ENCODE peak calls at places on chromosomes 13 and 19, in six cellular contexts. A is GM23248, G is GM23338, F is PC-3, K is MM.1S, V is neural progenitor cell. P is an unnamed sample.

GRCh38 chr13:109175666-109176065 is 546.3 kb downstream of the MYO16 start:
- DNase-seq in A (no peak), G (no peak), F (no peak), K (no peak), V (no peak), P (no peak)

GRCh38 chr13:59880468-59880867 is 283.3 kb downstream of the DIAPH3 start:
- DNase-seq in A (peak; percentile 61), G (no peak), F (peak; percentile 21), K (no peak), V (no peak), P (no peak)

GRCh38 chr13:33164331-33164730 is 121.2 kb downstream of the STARD13 start:
- DNase-seq in A (no peak), G (no peak), F (no peak), K (no peak), V (no peak), P (no peak)

GRCh38 chr13:79621449-79621848 is 140.5 kb downstream of the NDFIP2 start:
- DNase-seq in A (no peak), G (no peak), F (no peak), K (peak; percentile 65), V (no peak), P (no peak)

GRCh38 chr13:113357529-113357928 is 6.4 kb downstream of the GRTP1 start:
- DNase-seq in A (peak; percentile 88), G (no peak), F (peak; percentile 46), K (no peak), V (no peak), P (no peak)

GRCh38 chr19:48539503-48540096 is 12.4 kb upstream of the SULT2B1 start:
- DNase-seq in A (peak; percentile 84), G (no peak), F (peak; percentile 84), K (no peak), V (no peak), P (peak; percentile 68)

GRCh38 chr19:49433240-49433901 is 8.0 kb downstream of the SLC17A7 start:
- DNase-seq in A (no peak), G (no peak), F (no peak), K (no peak), V (no peak), P (no peak)

GRCh38 chr19:48353682-48354081 is 10.1 kb downstream of the TMEM143 start:
- DNase-seq in A (peak; percentile 40), G (no peak), F (peak; percentile 12), K (no peak), V (no peak), P (no peak)

DNA sequence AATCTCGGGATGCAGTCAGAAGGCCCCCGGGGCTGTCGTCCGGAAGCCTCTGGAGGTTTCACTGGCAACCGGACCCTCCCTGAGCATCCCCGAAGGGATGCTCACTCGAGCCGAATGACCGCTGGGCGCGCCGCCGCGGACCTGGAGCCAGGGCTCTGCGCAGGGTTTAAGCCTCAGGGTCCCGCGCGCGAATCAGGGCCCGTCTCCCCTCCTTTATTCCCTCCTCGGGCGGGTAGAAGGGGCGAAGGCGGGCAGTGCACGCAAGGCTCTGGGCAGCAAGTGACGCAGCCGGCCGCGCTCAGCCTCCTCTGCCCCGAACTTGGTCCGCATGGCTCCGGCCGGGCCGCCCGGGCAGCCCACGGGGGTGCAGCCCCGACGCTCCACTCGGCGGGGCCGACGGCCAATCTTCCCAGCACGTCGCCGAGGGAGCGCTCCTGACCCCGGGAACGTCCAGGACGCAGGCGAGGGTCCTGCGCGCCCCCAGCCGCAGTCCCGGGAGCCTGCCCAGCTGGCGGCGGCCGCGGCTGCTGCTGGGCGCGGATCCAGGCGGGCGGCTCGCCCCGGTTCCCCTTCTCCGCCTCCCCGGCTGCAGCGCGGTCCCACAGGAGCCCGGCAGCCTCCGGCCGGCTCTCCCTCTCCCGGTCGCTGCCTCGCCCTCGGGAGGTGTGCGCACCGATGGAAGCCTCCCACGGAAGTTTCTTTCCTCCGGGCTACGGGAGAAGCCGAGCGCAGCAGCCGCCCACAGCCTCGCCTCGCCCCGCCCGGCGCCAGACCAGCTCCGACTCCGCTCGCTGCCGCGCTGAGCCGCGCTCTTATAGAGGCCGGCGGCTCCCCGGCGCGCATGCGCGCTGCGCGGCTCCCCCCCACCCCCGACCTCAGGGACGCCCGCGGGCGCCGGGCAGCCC is at the start of gene SHISA2:
- DNase-seq in A (peak; percentile 68), G (peak; percentile 82), F (peak; percentile 52), K (peak; percentile 56), V (peak; percentile 93), P (peak; percentile 77)
- TF ChIP-seq EZH2 in A (no peak), G (peak; percentile 38), F (no peak), K (no peak), V (no peak), P (no peak)

DNA sequence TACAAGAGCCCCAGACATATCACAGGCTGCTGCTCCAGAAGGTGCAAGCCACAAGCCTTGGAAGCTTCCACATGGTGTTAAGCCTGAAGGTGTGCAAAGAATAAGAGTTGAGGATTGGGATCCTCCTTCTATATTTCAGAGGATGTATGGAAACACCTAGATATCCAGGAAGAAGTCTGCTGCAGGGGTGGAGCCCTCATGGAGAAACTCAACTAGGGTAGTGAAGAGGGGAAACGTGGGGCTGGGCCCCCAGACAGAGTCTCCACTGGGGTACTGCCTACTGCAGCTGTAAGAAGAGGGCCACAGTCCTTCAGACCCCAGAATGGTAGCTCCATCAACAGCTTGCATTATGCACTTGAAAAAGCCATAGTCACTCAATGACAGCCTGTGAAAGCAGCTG is 1444.0 kb downstream of the SLITRK1 start:
- DNase-seq in A (no peak), G (no peak), F (no peak), K (no peak), V (no peak), P (no peak)
- TF ChIP-seq EZH2phosphoT487 in A (no peak), G (no peak), F (no peak), K (no peak), V (no peak), P (no peak)

DNA sequence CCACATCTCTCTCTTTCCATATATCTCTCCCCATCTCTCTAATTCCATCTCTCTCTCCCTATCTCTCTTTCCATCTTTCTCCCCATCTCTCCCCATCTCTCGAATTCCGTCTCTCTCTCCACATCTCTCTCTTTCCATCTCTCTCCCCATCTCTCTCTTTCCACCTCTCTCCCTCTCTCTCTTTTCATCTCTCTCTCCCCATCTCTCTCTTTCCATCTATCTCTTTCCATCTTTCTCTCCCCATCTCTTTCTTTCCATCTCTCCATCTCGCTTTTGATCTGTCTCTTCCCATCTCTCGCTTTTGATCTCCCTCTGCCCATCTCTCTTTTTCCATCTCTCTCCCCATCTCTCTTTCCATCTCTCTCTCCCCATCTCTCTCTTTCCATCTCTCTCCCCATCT is 25.6 kb downstream of the ADGRE3 start:
- DNase-seq in A (no peak), G (no peak), F (no peak), K (no peak), V (no peak), P (no peak)
- TF ChIP-seq EZH2 in A (no peak), G (no peak), F (no peak), K (no peak), V (no peak), P (no peak)

GRCh38 chr19:2188708-2189385 is 25.1 kb downstream of the DOT1L start:
- DNase-seq in A (peak; percentile 88), G (no peak), F (no peak), K (no peak), V (no peak), P (no peak)
- TF ChIP-seq EZH2phosphoT487 in A (no peak), G (no peak), F (no peak), K (no peak), V (no peak), P (no peak)

GRCh38 chr19:45668342-45668871 is 386 bp downstream of the GIPR start:
- DNase-seq in A (peak; percentile 57), G (no peak), F (no peak), K (no peak), V (no peak), P (no peak)
- TF ChIP-seq EZH2 in A (no peak), G (no peak), F (no peak), K (no peak), V (no peak), P (no peak)

GRCh38 chr19:38047048-38047435 is 140.0 kb downstream of the SIPA1L3 start:
- DNase-seq in A (no peak), G (no peak), F (no peak), K (no peak), V (no peak), P (no peak)
- TF ChIP-seq EZH2phosphoT487 in A (no peak), G (no peak), F (no peak), K (no peak), V (no peak), P (no peak)

DNA sequence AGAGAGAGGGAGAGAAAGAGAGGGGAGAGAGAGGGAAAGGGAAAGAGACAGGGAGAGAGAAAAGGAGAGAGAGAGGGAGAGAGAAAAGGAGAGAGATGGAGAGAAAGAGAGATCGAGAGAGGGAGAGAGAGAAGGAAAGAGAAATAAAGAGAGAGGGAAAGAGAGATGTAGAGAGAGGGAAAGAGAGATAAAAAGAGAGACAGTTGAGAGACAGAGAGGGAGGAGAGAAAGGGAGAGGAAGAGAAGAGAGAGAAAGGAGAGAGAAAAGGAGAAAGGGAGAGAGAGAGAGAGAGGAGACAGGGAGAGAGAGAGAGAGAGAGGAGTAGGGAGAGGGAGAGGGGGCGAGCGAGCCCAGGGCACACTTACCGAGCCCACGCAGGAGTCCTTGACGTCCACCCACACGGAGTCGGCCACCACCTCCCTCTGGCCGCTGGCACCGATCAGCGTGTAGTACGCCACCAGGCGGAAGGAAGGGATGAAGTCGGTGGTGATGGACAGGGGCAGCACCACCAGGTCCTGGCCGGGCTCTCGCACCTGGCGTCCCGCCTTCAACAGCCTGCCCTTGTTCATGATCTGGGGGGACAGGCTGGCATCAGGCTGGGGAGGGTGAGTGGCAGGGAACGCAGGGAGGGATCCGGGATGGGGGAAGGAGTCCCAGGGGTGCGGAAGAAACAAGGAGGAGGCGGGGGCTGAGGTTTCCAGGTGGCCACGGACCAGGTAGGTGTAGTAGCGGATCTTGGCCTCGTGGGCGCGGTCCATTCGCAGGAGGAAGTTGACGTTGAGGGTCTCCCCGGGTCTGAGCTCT is 10.0 kb downstream of the C3 start:
- DNase-seq in A (no peak), G (peak; percentile 72), F (peak; percentile 40), K (no peak), V (peak; percentile 60), P (no peak)
- TF ChIP-seq EZH2 in A (no peak), G (no peak), F (no peak), K (no peak), V (peak; percentile 43), P (no peak)

GRCh38 chr19:10288662-10289166 is 1.0 kb upstream of the ICAM5 start:
- DNase-seq in A (peak; percentile 80), G (peak; percentile 83), F (peak; percentile 57), K (peak; percentile 55), V (peak; percentile 76), P (no peak)
- TF ChIP-seq EZH2phosphoT487 in A (no peak), G (no peak), F (no peak), K (no peak), V (peak; percentile 10), P (no peak)

GRCh38 chr13:107866666-107867623 is 348.4 kb downstream of the LIG4 start:
- DNase-seq in A (peak; percentile 90), G (peak; percentile 64), F (peak; percentile 46), K (no peak), V (peak; percentile 71), P (peak; percentile 61)
- TF ChIP-seq EZH2 in A (no peak), G (no peak), F (no peak), K (no peak), V (peak; percentile 1), P (no peak)

P was measured in hepatocyte.